ENCODE peak calls at places on chromosome 4, in seven cellular contexts. Q is HepG2, C is H1, E is GM12892, A is K562, J is SK-N-SH, I is GM12878. S is an unnamed sample.

GRCh38 chr4:96260071-96260682 is 420.3 kb downstream of the PDHA2 start:
- DNase-seq in E (no peak), A (no peak), C (no peak), Q (no peak), I (no peak), J (no peak), S (no peak)

GRCh38 chr4:52545099-52546069 is 113.7 kb downstream of the USP46 start:
- DNase-seq in C (peak), E (peak), I (peak), J (peak), A (peak), Q (peak), S (peak)

GRCh38 chr4:85565761-85566480 is 91.0 kb downstream of the ARHGAP24 start:
- DNase-seq in A (no peak), E (no peak), C (no peak), J (no peak), I (peak), Q (no peak), S (no peak)

GRCh38 chr4:20490734-20491133 is 209.5 kb upstream of the PACRGL start:
- DNase-seq in Q (no peak), E (no peak), J (no peak), I (no peak), C (no peak), A (no peak), S (no peak)

GRCh38 chr4:99946346-99947189 is at the start of gene DNAJB14:
- DNase-seq in E (peak), I (no peak), C (peak), J (peak), Q (peak), A (peak), S (peak)

GRCh38 chr4:126772662-126773061 is 860.1 kb upstream of the INTU start:
- DNase-seq in C (no peak), A (no peak), E (no peak), I (no peak), Q (no peak), J (no peak), S (no peak)

GRCh38 chr4:169971456-169972015 is 54.7 kb downstream of the MFAP3L start:
- DNase-seq in J (no peak), I (no peak), A (no peak), E (no peak), C (no peak), Q (no peak), S (no peak)

GRCh38 chr4:146381263-146381872 is 140.4 kb downstream of the SLC10A7 start:
- DNase-seq in J (peak), A (no peak), E (no peak), C (no peak), Q (no peak), I (no peak), S (no peak)

GRCh38 chr4:676871-677235 is 2.5 kb downstream of the MYL5 start:
- DNase-seq in J (no peak), Q (no peak), A (no peak), C (no peak), E (no peak), I (no peak), S (no peak)

GRCh38 chr4:15303052-15303641 is 124.7 kb upstream of the C1QTNF7 start:
- DNase-seq in J (no peak), I (no peak), E (no peak), C (no peak), Q (peak), A (no peak), S (no peak)

GRCh38 chr4:101846550-101846949 is 56.0 kb downstream of the BANK1 start:
- DNase-seq in C (no peak), Q (no peak), I (no peak), A (no peak), J (no peak), E (no peak), S (no peak)

GRCh38 chr4:153488006-153488718 is 22.0 kb downstream of the TMEM131L start:
- DNase-seq in C (peak), E (no peak), I (peak), A (no peak), J (no peak), Q (no peak), S (no peak)

GRCh38 chr4:4762909-4763814 is 96.3 kb upstream of the MSX1 start:
- DNase-seq in A (no peak), Q (no peak), I (peak), C (peak), J (peak), E (peak), S (peak)

GRCh38 chr4:162699629-162700028 is 467.1 kb downstream of the NAF1 start:
- DNase-seq in C (no peak), I (no peak), J (no peak), E (no peak), A (no peak), Q (no peak), S (no peak)

GRCh38 chr4:121555315-121556107 is 141.3 kb downstream of the ANXA5 start:
- DNase-seq in I (no peak), C (no peak), E (no peak), A (no peak), J (no peak), Q (no peak), S (no peak)

GRCh38 chr4:171849823-171850222 is 36.6 kb downstream of the GALNTL6 start:
- DNase-seq in J (no peak), C (no peak), I (no peak), Q (no peak), E (no peak), A (no peak), S (no peak)

GRCh38 chr4:182140547-182140946 is 102.7 kb upstream of the TENM3 start:
- DNase-seq in C (peak), J (no peak), Q (no peak), E (no peak), A (no peak), I (no peak), S (no peak)

GRCh38 chr4:165584916-165585315 is 206.1 kb downstream of the CPE start:
- DNase-seq in E (no peak), C (no peak), I (no peak), Q (no peak), A (no peak), J (no peak), S (no peak)

GRCh38 chr4:171983935-171984805 is 171.0 kb downstream of the GALNTL6 start:
- DNase-seq in J (no peak), Q (no peak), E (no peak), I (no peak), C (no peak), A (no peak), S (no peak)

GRCh38 chr4:123876640-123877039 is 480.0 kb downstream of the SPRY1 start:
- DNase-seq in C (no peak), I (no peak), J (no peak), Q (no peak), E (no peak), A (no peak), S (no peak)

GRCh38 chr4:146577111-146577510 is 55.4 kb upstream of the SLC10A7 start:
- DNase-seq in A (no peak), J (no peak), E (no peak), C (no peak), I (no peak), Q (no peak), S (no peak)

GRCh38 chr4:128600410-128600809 is 209.1 kb upstream of the JADE1 start:
- DNase-seq in A (no peak), I (no peak), J (no peak), C (peak), Q (peak), E (no peak), S (no peak)

GRCh38 chr4:143438710-143439109 is 74.8 kb upstream of the SMARCA5 start:
- DNase-seq in Q (no peak), C (no peak), J (no peak), E (no peak), I (no peak), A (no peak), S (no peak)

GRCh38 chr4:173490817-173491518 is 39.1 kb downstream of the HAND2 start:
- DNase-seq in A (no peak), I (no peak), Q (peak), J (no peak), E (no peak), C (no peak), S (no peak)

GRCh38 chr4:11720292-11720691 is 291.6 kb upstream of the HS3ST1 start:
- DNase-seq in J (peak), I (no peak), E (peak), A (no peak), Q (no peak), C (no peak), S (peak)

GRCh38 chr4:78779280-78779679 is 3.1 kb downstream of the BMP2K start:
- DNase-seq in E (no peak), C (no peak), I (no peak), A (no peak), Q (no peak), J (no peak), S (no peak)

GRCh38 chr4:19375405-19375804 is 876.3 kb upstream of the SLIT2 start:
- DNase-seq in Q (no peak), I (no peak), C (no peak), A (no peak), J (no peak), E (no peak), S (no peak)

GRCh38 chr4:150540536-150540935 is 41.4 kb upstream of the MAB21L2 start:
- DNase-seq in J (no peak), A (no peak), Q (no peak), E (no peak), C (no peak), I (no peak), S (no peak)

GRCh38 chr4:3786196-3786869 is 20.1 kb downstream of the ADRA2C start:
- DNase-seq in Q (peak), C (no peak), A (no peak), E (no peak), I (no peak), J (peak), S (no peak)

GRCh38 chr4:13866881-13867280 is 239.4 kb upstream of the BOD1L1 start:
- DNase-seq in Q (no peak), E (no peak), C (no peak), J (no peak), A (no peak), I (no peak), S (no peak)

GRCh38 chr4:13860126-13860525 is 232.6 kb upstream of the BOD1L1 start:
- DNase-seq in I (no peak), Q (peak), J (peak), A (no peak), C (no peak), E (no peak), S (no peak)

DNA sequence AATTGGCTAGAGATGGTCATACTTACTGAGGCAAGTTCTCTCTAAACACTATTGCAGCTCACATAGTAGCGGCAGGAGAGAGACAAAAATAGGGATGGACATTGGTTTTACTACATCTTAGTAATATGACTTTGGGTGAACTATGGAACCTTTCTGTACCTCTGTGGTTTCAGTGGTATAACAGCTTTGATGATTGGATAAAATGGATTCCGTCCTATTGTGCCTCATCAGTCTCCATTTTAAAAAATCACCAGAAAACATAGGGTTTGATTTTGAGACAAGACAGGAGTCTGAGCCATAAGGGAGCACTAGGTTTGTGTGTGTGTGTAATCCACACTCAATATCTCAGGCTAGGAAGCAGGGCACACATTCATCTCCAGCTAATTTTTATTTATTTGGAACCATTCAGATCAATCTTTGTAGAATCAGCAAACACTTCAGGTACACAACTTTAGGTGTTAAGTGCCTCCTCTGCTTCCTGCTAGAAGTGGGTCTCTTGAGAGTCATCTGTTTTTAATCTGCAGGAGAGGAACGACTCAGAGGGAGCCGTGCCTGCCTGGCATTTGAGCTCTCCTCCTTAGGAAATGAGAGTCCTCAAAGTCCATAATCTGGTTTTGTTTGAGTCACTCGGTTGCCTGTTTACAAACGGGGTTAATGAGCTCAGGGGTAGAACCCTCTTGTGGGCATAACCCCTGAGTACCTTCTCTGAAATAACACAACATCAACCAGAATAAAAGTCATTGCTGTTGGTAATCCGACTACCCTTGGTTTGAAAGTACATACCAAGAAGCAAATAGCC is 238.5 kb upstream of the BOD1L1 start:
- DNase-seq in C (no peak), I (no peak), Q (no peak), J (no peak), E (no peak), A (no peak), S (no peak)
- TF ChIP-seq TAF1 in C (no peak), I (no peak), Q (no peak), J (no peak), E (no peak), A (no peak), S (no peak)

GRCh38 chr4:48131736-48132135 is 2.3 kb downstream of the TXK start:
- DNase-seq in C (no peak), Q (no peak), E (no peak), J (no peak), A (no peak), I (no peak), S (no peak)

GRCh38 chr4:48127231-48127881 is 6.7 kb downstream of the TXK start:
- DNase-seq in J (no peak), Q (no peak), I (no peak), A (no peak), E (no peak), C (no peak), S (no peak)

GRCh38 chr4:48130100-48130499 is 4.0 kb downstream of the TXK start:
- DNase-seq in I (no peak), E (no peak), A (no peak), Q (no peak), C (no peak), J (no peak), S (no peak)

GRCh38 chr4:48127882-48128394 is 6.1 kb downstream of the TXK start:
- DNase-seq in I (peak), A (peak), Q (peak), E (peak), C (peak), J (peak), S (peak)

DNA sequence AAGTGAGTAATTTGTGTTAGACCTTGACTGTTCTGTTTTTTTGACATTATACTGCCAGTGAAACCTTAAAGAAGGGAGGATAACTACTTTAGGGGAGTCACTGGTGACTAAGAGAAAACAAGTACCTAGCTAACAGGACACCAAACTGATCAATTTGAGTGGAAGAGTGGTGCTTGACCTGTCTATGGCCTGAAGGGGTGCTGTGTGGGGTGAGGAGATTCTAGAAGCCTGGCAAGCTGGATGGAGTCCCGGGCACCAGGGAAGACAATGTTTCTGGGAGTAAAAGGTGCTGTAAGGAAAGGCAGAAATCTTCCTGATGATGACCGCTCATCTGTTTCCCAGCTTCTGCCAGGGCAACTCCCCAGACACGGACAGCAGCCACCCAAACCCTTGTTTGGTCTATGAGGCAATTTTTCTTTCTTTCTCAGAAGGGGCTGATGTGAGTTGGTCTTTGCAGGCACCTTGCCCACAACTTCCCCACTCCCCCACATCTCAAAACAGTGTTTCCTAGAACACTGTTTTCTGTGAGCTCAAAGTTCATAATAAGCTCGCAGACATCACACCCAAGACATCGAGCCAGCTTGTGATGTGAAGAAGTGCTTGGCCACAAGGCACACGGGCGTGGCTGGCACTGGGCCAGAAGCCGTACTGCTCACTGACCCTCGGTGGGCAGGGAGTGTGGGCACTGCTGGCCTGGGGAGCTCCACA is 4.6 kb downstream of the TXK start:
- DNase-seq in E (no peak), Q (no peak), J (no peak), C (no peak), A (peak), I (no peak), S (no peak)
- TF ChIP-seq POLR2AphosphoS5 in E (peak), Q (no peak), J (no peak), C (no peak), A (no peak), I (no peak), S (no peak)

GRCh38 chr4:151661873-151662272 is 98.9 kb downstream of the GATB start:
- DNase-seq in A (no peak), I (no peak), J (no peak), E (no peak), Q (no peak), C (no peak), S (no peak)

GRCh38 chr4:151658959-151659593 is 101.7 kb downstream of the GATB start:
- DNase-seq in Q (no peak), I (no peak), C (no peak), E (no peak), J (no peak), A (no peak), S (no peak)

GRCh38 chr4:151657896-151658295 is 102.9 kb downstream of the GATB start:
- DNase-seq in C (no peak), I (no peak), A (no peak), Q (no peak), J (no peak), E (no peak), S (no peak)

GRCh38 chr4:151660676-151661075 is 100.1 kb downstream of the GATB start:
- DNase-seq in J (no peak), Q (no peak), A (no peak), I (no peak), C (no peak), E (no peak), S (no peak)

GRCh38 chr4:151659631-151660030 is 101.2 kb downstream of the GATB start:
- DNase-seq in A (no peak), C (no peak), E (no peak), J (no peak), I (no peak), Q (no peak), S (no peak)
- TF ChIP-seq TAF1 in A (no peak), C (no peak), E (no peak), J (no peak), I (no peak), Q (no peak), S (no peak)

GRCh38 chr4:113069212-113069892 is 19.9 kb downstream of the ANK2 start:
- DNase-seq in Q (peak), A (no peak), J (no peak), E (no peak), C (no peak), I (no peak), S (no peak)

GRCh38 chr4:113065629-113066028 is 16.2 kb downstream of the ANK2 start:
- DNase-seq in I (no peak), Q (no peak), J (no peak), E (no peak), C (no peak), A (no peak), S (no peak)

GRCh38 chr4:113073614-113074013 is 24.2 kb downstream of the ANK2 start:
- DNase-seq in A (no peak), J (no peak), Q (no peak), E (no peak), C (no peak), I (no peak), S (no peak)

GRCh38 chr4:113071811-113072210 is 22.4 kb downstream of the ANK2 start:
- DNase-seq in J (no peak), A (no peak), E (no peak), I (no peak), Q (no peak), C (no peak), S (no peak)

DNA sequence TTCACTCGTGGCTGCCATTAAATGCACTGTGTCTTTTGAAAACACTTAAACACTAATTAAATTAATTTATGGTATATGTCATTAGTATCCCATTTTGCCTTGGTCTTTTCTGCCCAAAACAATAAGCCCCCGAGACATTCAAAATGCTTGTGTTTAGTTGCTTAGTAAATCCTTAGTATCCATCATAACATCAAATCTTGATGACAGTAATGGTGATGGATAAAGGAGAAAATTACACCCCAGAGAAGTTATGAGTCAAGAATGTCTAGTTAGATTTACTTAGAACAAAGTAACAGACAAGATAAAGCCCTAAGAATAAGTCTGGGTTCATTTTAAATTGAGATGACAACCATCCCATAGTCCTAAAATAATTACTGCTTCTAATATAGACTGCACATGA is 21.3 kb downstream of the ANK2 start:
- DNase-seq in J (no peak), I (no peak), Q (no peak), A (no peak), C (no peak), E (no peak), S (no peak)
- TF ChIP-seq POLR2AphosphoS5 in J (no peak), I (no peak), Q (no peak), A (no peak), C (no peak), E (no peak), S (no peak)

GRCh38 chr4:74615411-74615810 is 170.5 kb downstream of the AREG start:
- DNase-seq in Q (no peak), I (no peak), E (no peak), C (no peak), A (no peak), J (no peak), S (no peak)
- TF ChIP-seq TAF1 in Q (no peak), I (no peak), E (no peak), C (no peak), A (no peak), J (no peak), S (no peak)